ENCODE peak calls at places on chromosomes 16 and 17, in five cellular contexts. Z is NCI-H1694, B is T47D, T is GM03348, O is NCI-H524 treated with DMSO at 0.1 percent for 48 hours. P is an unnamed sample.

GRCh38 chr17:47197821-47198220 is 8.7 kb upstream of the CDC27 start:
- DNase-seq in Z (no peak), B (no peak), T (no peak), O (no peak), P (no peak)

GRCh38 chr17:75250009-75250471 is 11.4 kb downstream of the GGA3 start:
- DNase-seq in Z (no peak), B (no peak), T (peak), O (no peak), P (no peak)

GRCh38 chr16:68246671-68247070 is 1.5 kb downstream of the PLA2G15 start:
- DNase-seq in Z (no peak), B (no peak), T (no peak), O (no peak), P (no peak)

GRCh38 chr17:31581491-31581890 is 190.0 kb downstream of the RAB11FIP4 start:
- DNase-seq in Z (no peak), B (no peak), T (no peak), O (no peak), P (peak)

GRCh38 chr17:65662166-65662565 is 100.7 kb upstream of the AXIN2 start:
- DNase-seq in Z (no peak), B (no peak), T (peak), O (no peak), P (no peak)

GRCh38 chr16:29852654-29853053 is 10.4 kb downstream of the CDIPT start:
- DNase-seq in Z (no peak), B (no peak), T (peak), O (no peak), P (no peak)

GRCh38 chr16:24731722-24732419 is 2.4 kb downstream of the TNRC6A start:
- DNase-seq in Z (no peak), B (no peak), T (no peak), O (no peak), P (no peak)

GRCh38 chr17:79790805-79791353 is 6.0 kb downstream of the CBX8 start:
- DNase-seq in Z (no peak), B (no peak), T (no peak), O (no peak), P (no peak)

GRCh38 chr16:25434061-25434460 is 176.4 kb upstream of the ZKSCAN2 start:
- DNase-seq in Z (no peak), B (no peak), T (no peak), O (no peak), P (no peak)

GRCh38 chr17:14935139-14935538 is 330.0 kb downstream of the PMP22 start:
- DNase-seq in Z (no peak), B (no peak), T (no peak), O (no peak), P (no peak)

GRCh38 chr17:41547378-41547841 is 19.3 kb upstream of the KRT19 start:
- DNase-seq in Z (no peak), B (peak), T (no peak), O (no peak), P (no peak)

GRCh38 chr17:44522883-44523671 is 19.9 kb upstream of the GPATCH8 start:
- DNase-seq in Z (peak), B (peak), T (peak), O (no peak), P (no peak)

GRCh38 chr16:13795131-13795530 is 124.8 kb upstream of the ERCC4 start:
- DNase-seq in Z (no peak), B (no peak), T (no peak), O (no peak), P (no peak)

GRCh38 chr16:74608944-74609343 is 2.0 kb upstream of the GLG1 start:
- DNase-seq in Z (no peak), B (no peak), T (no peak), O (no peak), P (no peak)

GRCh38 chr17:59643159-59643857 is 23.6 kb downstream of the CLTC start:
- DNase-seq in Z (no peak), B (no peak), T (peak), O (no peak), P (peak)

GRCh38 chr17:80827646-80828643 is 163.7 kb upstream of the CHMP6 start:
- DNase-seq in Z (peak), B (no peak), T (no peak), O (no peak), P (no peak)

GRCh38 chr16:82876951-82877350 is 250.2 kb downstream of the CDH13 start:
- DNase-seq in Z (no peak), B (no peak), T (no peak), O (no peak), P (no peak)

GRCh38 chr16:25978227-25978626 is 286.5 kb downstream of the HS3ST4 start:
- DNase-seq in Z (no peak), B (no peak), T (no peak), O (no peak), P (no peak)

GRCh38 chr16:88315543-88316105 is 67.1 kb upstream of the ZNF469 start:
- DNase-seq in Z (no peak), B (no peak), T (peak), O (no peak), P (no peak)

GRCh38 chr17:46092996-46093395 is 93.9 kb downstream of the STH start:
- DNase-seq in Z (no peak), B (no peak), T (no peak), O (no peak), P (no peak)

GRCh38 chr16:71441348-71441781 is 489 bp downstream of the TLE7 start:
- DNase-seq in Z (no peak), B (no peak), T (no peak), O (no peak), P (no peak)

GRCh38 chr17:50501054-50501453 is 7.2 kb upstream of the MYCBPAP start:
- DNase-seq in Z (peak), B (no peak), T (no peak), O (no peak), P (no peak)

GRCh38 chr16:10579575-10579964 is 828 bp downstream of the EMP2 start:
- DNase-seq in Z (no peak), B (no peak), T (no peak), O (no peak), P (no peak)

GRCh38 chr16:17273142-17273561 is 197.6 kb downstream of the XYLT1 start:
- DNase-seq in Z (no peak), B (no peak), T (peak), O (no peak), P (no peak)

GRCh38 chr16:525123-525519 is 2.4 kb upstream of the CAPN15 start:
- DNase-seq in Z (no peak), B (no peak), T (no peak), O (no peak), P (no peak)

GRCh38 chr17:55577011-55577586 is 65.8 kb upstream of the SMIM36 start:
- DNase-seq in Z (no peak), B (no peak), T (peak), O (no peak), P (peak)

GRCh38 chr16:56977823-56978430 is 11.4 kb upstream of the NLRC5 start:
- DNase-seq in Z (no peak), B (no peak), T (no peak), O (no peak), P (no peak)

GRCh38 chr16:64061621-64062020 is 1060.2 kb downstream of the CDH11 start:
- DNase-seq in Z (no peak), B (no peak), T (no peak), O (no peak), P (peak)

GRCh38 chr17:64788286-64789060 is 126.4 kb upstream of the SMURF2 start:
- DNase-seq in Z (no peak), B (no peak), T (no peak), O (no peak), P (no peak)

GRCh38 chr16:4891886-4892216 is 44.6 kb downstream of the UBN1 start:
- DNase-seq in Z (no peak), B (no peak), T (no peak), O (no peak), P (no peak)

GRCh38 chr17:31581022-31581483 is 189.6 kb downstream of the RAB11FIP4 start:
- DNase-seq in Z (no peak), B (no peak), T (peak), O (no peak), P (no peak)

GRCh38 chr17:42850964-42851363 is at the start of gene AOC3:
- DNase-seq in Z (no peak), B (no peak), T (no peak), O (no peak), P (no peak)

GRCh38 chr17:30092886-30093285 is 23.7 kb upstream of the NSRP1 start:
- DNase-seq in Z (no peak), B (no peak), T (no peak), O (no peak), P (no peak)

GRCh38 chr16:74760007-74760767 is 14.4 kb downstream of the FA2H start:
- DNase-seq in Z (no peak), B (no peak), T (no peak), O (no peak), P (peak)

P was measured in epithelial cell of proximal tubule.